ENCODE peak calls at places on chromosomes 6 and 20, in six cellular contexts. K, S, C, E, F and H are unnamed samples.

GRCh38 chr20:5886788-5887187 is 63.5 kb downstream of the TRMT6 start:
- DNase-seq in F (no peak), K (no peak), C (no peak), E (no peak), S (no peak), H (no peak)

GRCh38 chr6:105184921-105185320 is 5.1 kb upstream of the POPDC3 start:
- DNase-seq in E (no peak), C (peak; percentile 98), K (peak; percentile 54), F (no peak), S (no peak), H (no peak)

GRCh38 chr6:105748737-105749161 is 337.4 kb upstream of the PRDM1 start:
- DNase-seq in E (peak; percentile 85), K (no peak), S (no peak), C (peak; percentile 56), F (no peak), H (peak; percentile 86)

GRCh38 chr20:13220194-13220856 is 749 bp upstream of the ISM1 start:
- DNase-seq in F (no peak), C (peak; percentile 6), E (peak; percentile 9), S (peak; percentile 60), K (peak; percentile 23), H (no peak)

GRCh38 chr6:115000736-115001135 is 657.9 kb upstream of the HS3ST5 start:
- DNase-seq in K (no peak), C (no peak), F (no peak), E (no peak), S (no peak), H (no peak)

GRCh38 chr6:169363590-169363989 is 109.9 kb upstream of the THBS2 start:
- DNase-seq in F (no peak), K (no peak), S (no peak), C (no peak), E (no peak), H (no peak)

GRCh38 chr20:45345104-45345936 is 2.9 kb downstream of the SDC4 start:
- DNase-seq in K (no peak), S (peak; percentile 80), E (no peak), C (no peak), F (no peak), H (no peak)

GRCh38 chr6:105509506-105510331 is 106.8 kb upstream of the PREP start:
- DNase-seq in K (no peak), C (no peak), S (no peak), E (no peak), F (no peak), H (no peak)

GRCh38 chr20:10524643-10525042 is 89.5 kb downstream of the SLX4IP start:
- DNase-seq in S (no peak), K (peak; percentile 34), F (no peak), E (no peak), C (peak; percentile 52), H (no peak)

GRCh38 chr6:7201732-7202541 is 94.2 kb downstream of the RREB1 start:
- DNase-seq in F (no peak), C (no peak), E (peak; percentile 97), K (no peak), S (no peak), H (peak; percentile 94)

GRCh38 chr6:109527989-109528388 is 45.0 kb upstream of the ZBTB24 start:
- DNase-seq in K (no peak), C (no peak), E (no peak), S (no peak), F (no peak), H (no peak)

GRCh38 chr6:107046316-107046715 is 18.3 kb downstream of the MTRES1 start:
- DNase-seq in K (no peak), F (no peak), S (no peak), C (no peak), E (no peak), H (no peak)

DNA sequence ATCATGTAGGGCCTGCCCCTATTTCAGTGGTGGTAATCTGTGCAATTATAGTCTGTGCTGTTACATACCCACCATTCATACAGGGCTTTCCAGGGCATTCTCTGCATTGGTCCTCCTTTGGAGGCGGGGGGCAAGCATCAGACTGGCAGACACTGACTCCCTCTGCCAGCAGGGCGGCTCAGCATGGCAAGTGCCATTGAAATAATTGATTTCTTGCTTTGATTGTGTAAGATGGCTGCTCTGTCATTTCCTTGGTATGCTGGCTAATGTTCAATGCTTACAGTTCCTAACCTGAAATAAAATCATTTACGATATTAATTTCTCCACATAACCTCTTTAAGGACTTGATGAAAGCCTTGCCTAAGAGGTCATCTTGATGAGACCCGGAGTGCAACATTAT is 387.1 kb downstream of the CDH4 start:
- DNase-seq in S (no peak), K (peak; percentile 17), E (no peak), F (peak; percentile 8), C (no peak), H (no peak)
- TF ChIP-seq CTCF in S (no peak), K (no peak), E (no peak), F (no peak), C (no peak), H (no peak)

GRCh38 chr20:9467995-9468394 is 46.4 kb upstream of the LAMP5 start:
- DNase-seq in C (no peak), S (no peak), E (no peak), K (no peak), F (no peak), H (no peak)
- TF ChIP-seq CTCF in C (peak; percentile 28), S (no peak), E (peak; percentile 37), K (peak; percentile 61), F (peak; percentile 65), H (peak; percentile 80)

GRCh38 chr6:52233975-52234823 is 10.1 kb downstream of the IL17F start:
- DNase-seq in F (peak; percentile 50), C (peak; percentile 60), S (no peak), K (peak; percentile 49), E (peak; percentile 15), H (no peak)
- TF ChIP-seq CTCF in F (peak; percentile 71), C (peak; percentile 63), S (peak; percentile 26), K (peak; percentile 46), E (no peak), H (no peak)

GRCh38 chr6:44642870-44643522 is 255.5 kb downstream of the CDC5L start:
- DNase-seq in S (no peak), E (no peak), K (peak; percentile 64), C (no peak), F (no peak), H (peak; percentile 81)

GRCh38 chr6:44642345-44642744 is 254.8 kb downstream of the CDC5L start:
- DNase-seq in F (no peak), K (no peak), E (no peak), C (no peak), S (no peak), H (no peak)

GRCh38 chr6:44646355-44646754 is 258.8 kb downstream of the CDC5L start:
- DNase-seq in F (peak; percentile 62), C (peak; percentile 73), S (no peak), K (peak; percentile 93), E (no peak), H (no peak)

GRCh38 chr6:44641344-44641743 is 253.8 kb downstream of the CDC5L start:
- DNase-seq in S (no peak), F (no peak), E (no peak), C (no peak), K (peak; percentile 87), H (no peak)

DNA sequence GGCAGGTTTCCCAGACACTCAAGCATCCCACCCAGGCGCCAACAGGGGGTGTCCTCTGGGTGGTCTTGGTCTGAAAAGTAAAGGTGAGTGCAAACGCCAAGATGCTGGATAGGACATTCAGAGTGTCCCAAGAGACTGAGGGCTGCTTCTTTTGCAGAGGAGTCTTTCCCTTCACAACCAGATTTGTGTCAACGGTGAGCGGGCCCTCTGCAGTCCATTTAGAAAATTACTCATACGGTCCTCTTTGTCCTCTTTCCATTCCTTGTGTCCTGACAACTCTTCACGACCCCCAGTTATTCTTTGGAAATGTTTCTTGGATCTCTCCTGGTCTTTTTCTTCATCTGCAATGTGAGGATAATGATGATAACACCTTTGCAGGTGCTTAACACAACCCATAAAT is 257.8 kb downstream of the CDC5L start:
- DNase-seq in C (no peak), E (no peak), K (no peak), F (no peak), S (no peak), H (no peak)
- TF ChIP-seq CTCF in C (peak; percentile 1), E (no peak), K (peak; percentile 18), F (peak; percentile 4), S (no peak), H (no peak)